ENCODE peak calls at places on chromosome 20, in eight cellular contexts. K is body of pancreas; R is lung; B is nephron progenitor cell; E is Peyer's patch; G is CD8-positive, alpha-beta T cell; V is AG04449; O is HFF-Myc. D is an unnamed sample.
A peak's percentile ranks its signal among the peaks of the same experiment; 100 is the strongest.

GRCh38 chr20:61701802-61702201 is 363.9 kb downstream of the TAF4 start:
- DNase-seq in K (no peak), R (no peak), B (no peak), E (no peak), G (no peak), V (no peak), O (no peak), D (no peak)

GRCh38 chr20:1423625-1424106 is 30.8 kb upstream of the FKBP1A start:
- DNase-seq in K (peak; percentile 66), R (peak; percentile 51), B (peak; percentile 24), E (peak; percentile 67), G (no peak), V (no peak), O (no peak), D (peak; percentile 35)

GRCh38 chr20:36018208-36018988 is 50.0 kb downstream of the CNBD2 start:
- DNase-seq in K (no peak), R (no peak), B (no peak), E (no peak), G (no peak), V (no peak), O (no peak), D (no peak)

GRCh38 chr20:37342231-37343177 is 3.4 kb upstream of the SRC start:
- DNase-seq in K (no peak), R (no peak), B (no peak), E (peak; percentile 46), G (no peak), V (no peak), O (no peak), D (no peak)

GRCh38 chr20:1185316-1185741 is 548 bp upstream of the TMEM74B start:
- DNase-seq in K (no peak), R (no peak), B (peak; percentile 61), E (peak; percentile 65), G (no peak), V (no peak), O (no peak), D (peak; percentile 26)

GRCh38 chr20:5090191-5090590 is 29.6 kb downstream of the PCNA start:
- DNase-seq in K (no peak), R (peak; percentile 32), B (no peak), E (no peak), G (no peak), V (no peak), O (no peak), D (no peak)

GRCh38 chr20:1209447-1210387 is 6.5 kb downstream of the C20orf202 start:
- DNase-seq in K (no peak), R (no peak), B (no peak), E (no peak), G (no peak), V (no peak), O (no peak), D (no peak)

GRCh38 chr20:62575976-62576722 is 66.2 kb upstream of the SLCO4A1 start:
- DNase-seq in K (no peak), R (no peak), B (no peak), E (no peak), G (no peak), V (no peak), O (no peak), D (no peak)

GRCh38 chr20:1566701-1567100 is 9.2 kb upstream of the SIRPD start:
- DNase-seq in K (no peak), R (no peak), B (no peak), E (no peak), G (no peak), V (no peak), O (no peak), D (no peak)

DNA sequence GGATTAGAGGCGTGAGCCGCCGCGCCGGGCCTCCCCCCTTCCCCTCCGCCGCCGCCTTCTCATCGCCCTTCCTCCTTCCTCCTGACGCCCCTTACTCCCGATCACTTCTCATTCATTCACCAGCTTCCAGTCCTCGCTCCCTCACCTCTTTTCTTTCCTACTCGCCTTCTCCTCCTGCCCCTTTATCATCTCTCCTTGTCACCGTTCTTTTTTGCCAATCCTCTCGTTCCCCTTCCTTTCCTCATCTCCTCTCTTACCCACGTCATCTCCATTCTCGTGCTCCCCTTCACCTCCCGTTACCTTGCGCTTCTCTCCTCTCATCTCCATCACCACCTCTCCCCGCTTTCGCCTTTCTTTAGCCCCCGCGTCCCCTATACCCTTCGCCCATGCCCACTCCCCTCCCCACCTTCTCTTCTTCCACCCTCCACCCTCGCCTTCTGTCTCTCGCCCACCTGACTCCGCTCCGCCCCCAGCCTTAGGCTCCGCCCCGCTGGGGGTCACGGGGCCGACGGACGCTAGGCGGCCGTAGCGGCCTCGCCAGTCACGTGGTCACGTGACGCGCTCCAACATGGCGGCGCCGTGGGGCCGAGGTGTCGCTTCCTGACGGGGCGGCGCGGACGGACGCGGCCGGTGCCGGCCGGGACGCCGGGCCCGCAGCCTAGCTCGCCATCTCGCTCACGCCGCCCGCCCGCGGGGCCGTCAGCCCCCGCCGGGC is at the start of gene ARFGEF2:
- DNase-seq in K (peak; percentile 90), R (peak; percentile 91), B (peak; percentile 96), E (peak; percentile 95), G (peak; percentile 88), V (no peak), O (peak; percentile 49), D (peak; percentile 93)
- TF ChIP-seq CTCF in K (peak; percentile 19), R (no peak), B (no peak), E (no peak), G (no peak), V (peak; percentile 31), O (no peak), D (peak; percentile 12)

GRCh38 chr20:43511879-43512278 is 4.4 kb downstream of the L3MBTL1 start:
- DNase-seq in K (no peak), R (no peak), B (no peak), E (no peak), G (no peak), V (no peak), O (no peak), D (no peak)

GRCh38 chr20:43513298-43514061 is 6.0 kb downstream of the L3MBTL1 start:
- DNase-seq in K (no peak), R (no peak), B (no peak), E (no peak), G (peak; percentile 5), V (no peak), O (no peak), D (no peak)

GRCh38 chr20:43516251-43516824 is 8.8 kb downstream of the L3MBTL1 start:
- DNase-seq in K (no peak), R (no peak), B (no peak), E (no peak), G (no peak), V (no peak), O (no peak), D (no peak)

GRCh38 chr20:43515628-43516027 is 8.1 kb downstream of the L3MBTL1 start:
- DNase-seq in K (no peak), R (no peak), B (no peak), E (no peak), G (no peak), V (no peak), O (no peak), D (no peak)

DNA sequence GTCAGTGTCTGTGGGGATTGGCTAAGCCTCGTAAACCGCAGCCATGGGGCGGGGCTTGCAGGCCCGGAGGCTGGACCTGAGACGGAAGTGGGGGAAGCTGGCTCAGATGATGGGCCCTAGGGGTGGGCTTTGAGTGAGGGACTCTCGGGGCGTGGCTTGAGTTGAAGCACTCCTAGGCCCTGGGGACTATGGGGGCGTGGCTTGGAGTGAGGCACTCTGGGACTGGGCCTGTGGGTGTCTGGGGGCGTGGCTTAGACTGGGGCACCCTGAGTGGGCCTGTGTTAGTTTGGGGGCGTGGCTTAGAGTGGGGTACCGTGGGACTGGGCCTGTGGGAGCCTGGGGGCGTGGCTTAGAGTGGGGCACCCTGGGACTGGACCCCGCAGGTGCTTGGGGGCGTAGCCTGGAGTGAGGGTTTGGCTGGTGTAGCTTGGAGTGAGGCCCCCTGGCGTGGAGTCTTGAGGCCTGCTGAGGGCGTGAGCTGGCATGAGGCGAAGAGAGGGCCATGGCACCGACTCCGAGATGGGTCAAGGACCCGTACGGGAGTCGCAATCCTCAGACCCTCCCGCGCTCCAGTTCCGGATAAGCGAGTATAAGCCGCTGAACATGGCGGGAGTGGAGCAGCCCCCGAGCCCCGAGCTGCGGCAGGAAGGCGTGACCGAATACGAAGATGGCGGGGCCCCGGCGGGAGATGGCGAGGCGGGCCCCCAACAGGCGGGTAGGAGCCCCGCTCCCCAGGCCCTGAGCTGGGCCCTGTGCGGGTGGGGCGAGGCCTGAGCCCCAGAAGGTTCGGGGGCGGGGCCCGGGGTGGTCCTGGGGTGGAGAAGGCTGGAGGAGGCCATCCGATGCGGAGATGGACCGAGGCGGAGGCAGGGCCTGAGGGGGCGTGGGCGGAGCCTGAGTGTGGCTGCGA is 6.8 kb downstream of the L3MBTL1 start:
- DNase-seq in K (peak; percentile 100), R (peak; percentile 97), B (peak; percentile 97), E (peak; percentile 95), G (peak; percentile 89), V (peak; percentile 90), O (peak; percentile 87), D (peak; percentile 93)
- TF ChIP-seq CTCF in K (peak; percentile 58), R (no peak), B (no peak), E (no peak), G (no peak), V (peak; percentile 54), O (peak; percentile 38), D (peak; percentile 43)

GRCh38 chr20:17024513-17025105 is 202.2 kb upstream of the PCSK2 start:
- DNase-seq in K (no peak), R (no peak), B (no peak), E (no peak), G (no peak), V (no peak), O (peak; percentile 19), D (no peak)
- TF ChIP-seq CTCF in K (no peak), R (no peak), B (no peak), E (no peak), G (no peak), V (no peak), O (no peak), D (no peak)

GRCh38 chr20:54291339-54292060 is 83.6 kb downstream of the PFDN4 start:
- DNase-seq in K (no peak), R (no peak), B (no peak), E (no peak), G (no peak), V (no peak), O (no peak), D (no peak)

GRCh38 chr20:54294094-54294493 is 86.2 kb downstream of the PFDN4 start:
- DNase-seq in K (no peak), R (no peak), B (no peak), E (no peak), G (no peak), V (no peak), O (no peak), D (no peak)

GRCh38 chr20:54295686-54296085 is 87.8 kb downstream of the PFDN4 start:
- DNase-seq in K (no peak), R (no peak), B (no peak), E (no peak), G (no peak), V (no peak), O (no peak), D (no peak)

GRCh38 chr20:54292186-54292585 is 84.3 kb downstream of the PFDN4 start:
- DNase-seq in K (no peak), R (no peak), B (no peak), E (no peak), G (no peak), V (no peak), O (peak; percentile 4), D (no peak)

DNA sequence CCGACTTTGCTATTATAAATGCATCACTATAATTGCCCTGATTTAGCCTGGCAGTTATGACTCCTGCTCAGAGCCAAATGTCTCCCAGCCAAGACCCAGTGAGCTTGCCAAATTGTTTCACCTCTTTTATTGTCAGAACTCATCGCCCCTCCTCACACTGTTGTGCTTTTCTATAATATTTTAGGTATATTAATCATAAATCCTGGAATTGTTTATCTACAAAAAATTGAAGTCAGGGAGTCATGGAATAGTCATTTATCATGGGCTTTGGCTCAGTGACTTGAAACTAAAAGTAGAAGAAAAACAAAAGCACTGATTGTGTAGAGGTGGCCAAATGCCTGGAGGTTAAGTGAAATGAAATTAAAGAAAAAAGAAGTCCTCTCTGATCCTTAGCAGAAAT is 85.6 kb downstream of the PFDN4 start:
- DNase-seq in K (peak; percentile 33), R (no peak), B (no peak), E (no peak), G (no peak), V (no peak), O (no peak), D (no peak)
- TF ChIP-seq CTCF in K (no peak), R (no peak), B (no peak), E (no peak), G (no peak), V (no peak), O (no peak), D (no peak)

D was measured in progenitor cell of endocrine pancreas.